ENCODE peak calls at places on chromosomes 12 and 14, in five cellular contexts. One of them, this sample, is unnamed.

GRCh38 chr14:104516906-104517305 is 62.7 kb upstream of the C14orf180 start:
- DNase-seq in endothelial cell: no peak
- DNase-seq in NCI-H2081: no peak
- DNase-seq in T-helper 1 cell: no peak
- DNase-seq in anterior cingulate cortex: no peak
- DNase-seq in this sample: no peak

GRCh38 chr14:100329233-100330006 is 6.3 kb downstream of the SLC25A47 start:
- DNase-seq in endothelial cell: no peak
- DNase-seq in T-helper 1 cell: no peak
- DNase-seq in anterior cingulate cortex: no peak
- DNase-seq in NCI-H2081: no peak
- DNase-seq in this sample: no peak

GRCh38 chr12:51077930-51078329 is 5.5 kb downstream of the CSRNP2 start:
- DNase-seq in endothelial cell: no peak
- DNase-seq in anterior cingulate cortex: peak; percentile 21
- DNase-seq in T-helper 1 cell: no peak
- DNase-seq in NCI-H2081: no peak
- DNase-seq in this sample: peak; percentile 67

GRCh38 chr14:102487204-102487577 is 22.4 kb downstream of the ANKRD9 start:
- DNase-seq in endothelial cell: no peak
- DNase-seq in NCI-H2081: no peak
- DNase-seq in anterior cingulate cortex: no peak
- DNase-seq in T-helper 1 cell: no peak
- DNase-seq in this sample: no peak

GRCh38 chr14:52363001-52363704 is 49.0 kb downstream of the PTGER2 start:
- DNase-seq in NCI-H2081: no peak
- DNase-seq in endothelial cell: no peak
- DNase-seq in anterior cingulate cortex: no peak
- DNase-seq in T-helper 1 cell: no peak
- DNase-seq in this sample: no peak

GRCh38 chr14:50821471-50822464 is 9.2 kb downstream of the NIN start:
- DNase-seq in NCI-H2081: no peak
- DNase-seq in T-helper 1 cell: peak; percentile 85
- DNase-seq in endothelial cell: no peak
- DNase-seq in anterior cingulate cortex: no peak
- DNase-seq in this sample: no peak

GRCh38 chr12:460301-461230 is 827 bp downstream of the B4GALNT3 start:
- DNase-seq in T-helper 1 cell: peak; percentile 36
- DNase-seq in anterior cingulate cortex: no peak
- DNase-seq in endothelial cell: peak; percentile 28
- DNase-seq in NCI-H2081: peak; percentile 47
- DNase-seq in this sample: peak; percentile 41

GRCh38 chr14:65153101-65153500 is 50.8 kb upstream of the MAX start:
- DNase-seq in anterior cingulate cortex: no peak
- DNase-seq in NCI-H2081: no peak
- DNase-seq in endothelial cell: no peak
- DNase-seq in T-helper 1 cell: no peak
- DNase-seq in this sample: peak; percentile 36

GRCh38 chr12:84070311-84070710 is 842.3 kb downstream of the SLC6A15 start:
- DNase-seq in NCI-H2081: no peak
- DNase-seq in endothelial cell: no peak
- DNase-seq in anterior cingulate cortex: no peak
- DNase-seq in T-helper 1 cell: no peak
- DNase-seq in this sample: no peak

GRCh38 chr14:22510527-22511110 is 78.4 kb downstream of the DAD1 start:
- DNase-seq in T-helper 1 cell: no peak
- DNase-seq in anterior cingulate cortex: no peak
- DNase-seq in endothelial cell: no peak
- DNase-seq in NCI-H2081: no peak
- DNase-seq in this sample: no peak

GRCh38 chr12:101671157-101671791 is 26.2 kb upstream of the CHPT1 start:
- DNase-seq in T-helper 1 cell: peak; percentile 75
- DNase-seq in endothelial cell: no peak
- DNase-seq in anterior cingulate cortex: no peak
- DNase-seq in NCI-H2081: no peak
- DNase-seq in this sample: peak; percentile 35

GRCh38 chr12:95237315-95237714 is 19.7 kb downstream of the VEZT start:
- DNase-seq in T-helper 1 cell: no peak
- DNase-seq in NCI-H2081: no peak
- DNase-seq in endothelial cell: no peak
- DNase-seq in anterior cingulate cortex: no peak
- DNase-seq in this sample: no peak

GRCh38 chr14:48350971-48351370 is 675.6 kb upstream of the MDGA2 start:
- DNase-seq in NCI-H2081: no peak
- DNase-seq in T-helper 1 cell: no peak
- DNase-seq in anterior cingulate cortex: no peak
- DNase-seq in endothelial cell: no peak
- DNase-seq in this sample: no peak

GRCh38 chr14:102867826-102868580 is 54.5 kb upstream of the AMN start:
- DNase-seq in endothelial cell: no peak
- DNase-seq in anterior cingulate cortex: no peak
- DNase-seq in NCI-H2081: no peak
- DNase-seq in T-helper 1 cell: no peak
- DNase-seq in this sample: no peak

GRCh38 chr12:4151362-4152121 is 122.0 kb upstream of the CCND2 start:
- DNase-seq in endothelial cell: no peak
- DNase-seq in T-helper 1 cell: no peak
- DNase-seq in anterior cingulate cortex: no peak
- DNase-seq in NCI-H2081: no peak
- DNase-seq in this sample: no peak

GRCh38 chr14:93705513-93706156 is 82.7 kb downstream of the PRIMA1 start:
- DNase-seq in endothelial cell: no peak
- DNase-seq in T-helper 1 cell: no peak
- DNase-seq in anterior cingulate cortex: no peak
- DNase-seq in NCI-H2081: no peak
- DNase-seq in this sample: no peak

GRCh38 chr12:79055926-79056674 is 191.5 kb downstream of the SYT1 start:
- DNase-seq in T-helper 1 cell: no peak
- DNase-seq in anterior cingulate cortex: no peak
- DNase-seq in endothelial cell: no peak
- DNase-seq in NCI-H2081: no peak
- DNase-seq in this sample: no peak

GRCh38 chr12:12449533-12450025 is 92.7 kb downstream of the BORCS5 start:
- DNase-seq in endothelial cell: no peak
- DNase-seq in NCI-H2081: peak; percentile 57
- DNase-seq in T-helper 1 cell: no peak
- DNase-seq in anterior cingulate cortex: no peak
- DNase-seq in this sample: no peak

GRCh38 chr12:47147749-47148148 is 68.0 kb upstream of the AMIGO2 start:
- DNase-seq in NCI-H2081: no peak
- DNase-seq in anterior cingulate cortex: no peak
- DNase-seq in endothelial cell: no peak
- DNase-seq in T-helper 1 cell: no peak
- DNase-seq in this sample: no peak

GRCh38 chr14:105889666-105890473 is 363.5 kb downstream of the TMEM121 start:
- DNase-seq in T-helper 1 cell: no peak
- DNase-seq in endothelial cell: no peak
- DNase-seq in NCI-H2081: no peak
- DNase-seq in anterior cingulate cortex: no peak
- DNase-seq in this sample: no peak

GRCh38 chr12:131102493-131102931 is 148.8 kb downstream of the ADGRD1 start:
- DNase-seq in anterior cingulate cortex: no peak
- DNase-seq in T-helper 1 cell: no peak
- DNase-seq in NCI-H2081: no peak
- DNase-seq in endothelial cell: no peak
- DNase-seq in this sample: no peak

GRCh38 chr14:91310620-91311283 is 66.2 kb upstream of the GPR68 start:
- DNase-seq in anterior cingulate cortex: no peak
- DNase-seq in T-helper 1 cell: peak; percentile 81
- DNase-seq in endothelial cell: no peak
- DNase-seq in NCI-H2081: no peak
- DNase-seq in this sample: no peak

GRCh38 chr14:50775357-50775756 is 55.6 kb downstream of the NIN start:
- DNase-seq in endothelial cell: no peak
- DNase-seq in anterior cingulate cortex: no peak
- DNase-seq in NCI-H2081: no peak
- DNase-seq in T-helper 1 cell: no peak
- DNase-seq in this sample: no peak

GRCh38 chr12:107092669-107093546 is 441 bp downstream of the CRY1 start:
- DNase-seq in endothelial cell: peak; percentile 50
- DNase-seq in NCI-H2081: peak; percentile 45
- DNase-seq in anterior cingulate cortex: peak; percentile 14
- DNase-seq in T-helper 1 cell: peak; percentile 56
- DNase-seq in this sample: peak; percentile 38

GRCh38 chr12:57091633-57092528 is 3.0 kb downstream of the NAB2 start:
- DNase-seq in NCI-H2081: no peak
- DNase-seq in anterior cingulate cortex: no peak
- DNase-seq in endothelial cell: no peak
- DNase-seq in T-helper 1 cell: no peak
- DNase-seq in this sample: no peak

GRCh38 chr14:101944451-101944850 is 19.9 kb upstream of the DYNC1H1 start:
- DNase-seq in NCI-H2081: no peak
- DNase-seq in T-helper 1 cell: no peak
- DNase-seq in anterior cingulate cortex: no peak
- DNase-seq in endothelial cell: no peak
- DNase-seq in this sample: no peak

GRCh38 chr12:109502332-109502731 is 24.9 kb downstream of the UBE3B start:
- DNase-seq in NCI-H2081: no peak
- DNase-seq in anterior cingulate cortex: no peak
- DNase-seq in T-helper 1 cell: no peak
- DNase-seq in endothelial cell: no peak
- DNase-seq in this sample: no peak

GRCh38 chr12:64780220-64780530 is 21.0 kb upstream of the GNS start:
- DNase-seq in NCI-H2081: no peak
- DNase-seq in T-helper 1 cell: no peak
- DNase-seq in anterior cingulate cortex: no peak
- DNase-seq in endothelial cell: no peak
- DNase-seq in this sample: no peak

GRCh38 chr14:89695846-89696245 is 258.7 kb downstream of the EFCAB11 start:
- DNase-seq in endothelial cell: no peak
- DNase-seq in anterior cingulate cortex: no peak
- DNase-seq in T-helper 1 cell: no peak
- DNase-seq in NCI-H2081: no peak
- DNase-seq in this sample: no peak

GRCh38 chr14:69261761-69262331 is 1.9 kb downstream of the GALNT16 start:
- DNase-seq in NCI-H2081: no peak
- DNase-seq in endothelial cell: peak; percentile 28
- DNase-seq in T-helper 1 cell: no peak
- DNase-seq in anterior cingulate cortex: no peak
- DNase-seq in this sample: no peak

GRCh38 chr12:90086281-90086680 is 377.6 kb upstream of the ATP2B1 start:
- DNase-seq in endothelial cell: no peak
- DNase-seq in NCI-H2081: no peak
- DNase-seq in T-helper 1 cell: no peak
- DNase-seq in anterior cingulate cortex: no peak
- DNase-seq in this sample: no peak

GRCh38 chr12:108697905-108698304 is 33.4 kb downstream of the CORO1C start:
- DNase-seq in endothelial cell: no peak
- DNase-seq in NCI-H2081: no peak
- DNase-seq in anterior cingulate cortex: no peak
- DNase-seq in T-helper 1 cell: no peak
- DNase-seq in this sample: no peak

GRCh38 chr14:38309522-38310262 is 53.8 kb upstream of the CLEC14A start:
- DNase-seq in T-helper 1 cell: no peak
- DNase-seq in endothelial cell: no peak
- DNase-seq in NCI-H2081: no peak
- DNase-seq in anterior cingulate cortex: no peak
- DNase-seq in this sample: no peak

This sample was measured in thyroid gland.